ENCODE peak calls at places on chromosome 17, in nine cellular contexts. I is Right ventricle myocardium superior; S is AG08395; Q is GM12878; A is testis; N is kidney epithelial cell; Z is activated naive CD8-positive, alpha-beta T cell treated with anti-CD3 and anti-CD28 coated beads for 36 hours; T is AG04450; V is kidney glomerular epithelial cell. D is an unnamed sample.

GRCh38 chr17:49508061-49508865 is 13.2 kb downstream of the NGFR start:
- DNase-seq in I (no peak), S (peak), Q (no peak), A (no peak), N (peak), Z (no peak), T (no peak), V (no peak), D (no peak)

GRCh38 chr17:42908872-42909700 is 8.5 kb downstream of the G6PC1 start:
- DNase-seq in I (no peak), S (no peak), Q (no peak), A (no peak), N (no peak), Z (no peak), T (peak), V (no peak), D (no peak)

GRCh38 chr17:10197721-10198508 is 491 bp downstream of the GAS7 start:
- DNase-seq in I (peak), S (no peak), Q (no peak), A (peak), N (no peak), Z (peak), T (no peak), V (no peak), D (no peak)

GRCh38 chr17:14302421-14303099 is 1.7 kb downstream of the HS3ST3B1 start:
- DNase-seq in I (peak), S (peak), Q (no peak), A (peak), N (no peak), Z (peak), T (peak), V (peak), D (peak)

GRCh38 chr17:33712120-33712519 is 419.0 kb upstream of the ASIC2 start:
- DNase-seq in I (no peak), S (no peak), Q (no peak), A (peak), N (no peak), Z (no peak), T (no peak), V (no peak), D (no peak)

GRCh38 chr17:22217135-22217534 is 524.8 kb downstream of the KCNJ18 start:
- DNase-seq in I (no peak), S (no peak), Q (no peak), A (no peak), N (no peak), Z (no peak), T (no peak), V (no peak), D (no peak)

GRCh38 chr17:61291457-61292311 is 108.0 kb upstream of the TBX2 start:
- DNase-seq in I (no peak), S (no peak), Q (no peak), A (peak), N (no peak), Z (no peak), T (no peak), V (no peak), D (no peak)

GRCh38 chr17:74603032-74603635 is 11.1 kb upstream of the CD300LD start:
- DNase-seq in I (no peak), S (no peak), Q (no peak), A (no peak), N (no peak), Z (no peak), T (no peak), V (no peak), D (no peak)

GRCh38 chr17:1997587-1998425 is 27.3 kb downstream of the RTN4RL1 start:
- DNase-seq in I (no peak), S (no peak), Q (no peak), A (peak), N (no peak), Z (peak), T (no peak), V (no peak), D (no peak)

GRCh38 chr17:64281962-64282752 is 19.1 kb upstream of the TEX2 start:
- DNase-seq in I (peak), S (peak), Q (peak), A (peak), N (no peak), Z (peak), T (peak), V (peak), D (peak)

D was measured in psoas muscle.